ENCODE peak calls at places on chromosomes 2 and 18, in eight cellular contexts. One of them, this sample, is unnamed.

GRCh38 chr2:69300650-69301049 is 86.4 kb downstream of the GFPT1 start:
- DNase-seq in lower lobe of right lung: no peak
- DNase-seq in nephron progenitor cell: no peak
- DNase-seq in astrocyte of the spinal cord: no peak
- DNase-seq in heart left ventricle: no peak
- DNase-seq in epithelial cell of esophagus: peak; percentile 23
- DNase-seq in GM12865: no peak
- DNase-seq in mesothelial cell of epicardium: no peak
- DNase-seq in this sample: no peak

GRCh38 chr2:241649927-241650326 is 12.4 kb downstream of the ATG4B start:
- DNase-seq in nephron progenitor cell: no peak
- DNase-seq in astrocyte of the spinal cord: no peak
- DNase-seq in GM12865: no peak
- DNase-seq in lower lobe of right lung: no peak
- DNase-seq in epithelial cell of esophagus: no peak
- DNase-seq in mesothelial cell of epicardium: no peak
- DNase-seq in heart left ventricle: no peak
- DNase-seq in this sample: no peak

GRCh38 chr2:185291035-185291647 is 447.5 kb upstream of the FSIP2 start:
- DNase-seq in astrocyte of the spinal cord: peak; percentile 50
- DNase-seq in epithelial cell of esophagus: peak; percentile 75
- DNase-seq in lower lobe of right lung: no peak
- DNase-seq in heart left ventricle: no peak
- DNase-seq in mesothelial cell of epicardium: peak; percentile 45
- DNase-seq in nephron progenitor cell: peak; percentile 66
- DNase-seq in GM12865: peak; percentile 71
- DNase-seq in this sample: no peak

GRCh38 chr18:23935804-23936203 is 78.8 kb upstream of the TTC39C start:
- DNase-seq in GM12865: peak; percentile 45
- DNase-seq in epithelial cell of esophagus: no peak
- DNase-seq in heart left ventricle: no peak
- DNase-seq in nephron progenitor cell: no peak
- DNase-seq in lower lobe of right lung: no peak
- DNase-seq in mesothelial cell of epicardium: no peak
- DNase-seq in astrocyte of the spinal cord: no peak
- DNase-seq in this sample: no peak

GRCh38 chr2:185044323-185044874 is 446.1 kb downstream of the ZNF804A start:
- DNase-seq in epithelial cell of esophagus: no peak
- DNase-seq in nephron progenitor cell: no peak
- DNase-seq in mesothelial cell of epicardium: no peak
- DNase-seq in astrocyte of the spinal cord: no peak
- DNase-seq in lower lobe of right lung: no peak
- DNase-seq in heart left ventricle: no peak
- DNase-seq in GM12865: no peak
- DNase-seq in this sample: no peak

GRCh38 chr2:54670485-54671009 is 52.9 kb upstream of the EML6 start:
- DNase-seq in epithelial cell of esophagus: no peak
- DNase-seq in lower lobe of right lung: no peak
- DNase-seq in GM12865: no peak
- DNase-seq in heart left ventricle: no peak
- DNase-seq in mesothelial cell of epicardium: no peak
- DNase-seq in astrocyte of the spinal cord: no peak
- DNase-seq in nephron progenitor cell: no peak
- DNase-seq in this sample: no peak

GRCh38 chr2:10097352-10098148 is 17.3 kb upstream of the CYS1 start:
- DNase-seq in heart left ventricle: peak; percentile 68
- DNase-seq in nephron progenitor cell: peak; percentile 71
- DNase-seq in epithelial cell of esophagus: peak; percentile 67
- DNase-seq in lower lobe of right lung: peak; percentile 77
- DNase-seq in mesothelial cell of epicardium: peak; percentile 39
- DNase-seq in GM12865: peak; percentile 50
- DNase-seq in astrocyte of the spinal cord: peak; percentile 47
- DNase-seq in this sample: no peak

GRCh38 chr18:37684590-37684989 is 119.0 kb upstream of the CELF4 start:
- DNase-seq in GM12865: no peak
- DNase-seq in lower lobe of right lung: no peak
- DNase-seq in astrocyte of the spinal cord: no peak
- DNase-seq in nephron progenitor cell: no peak
- DNase-seq in epithelial cell of esophagus: no peak
- DNase-seq in heart left ventricle: no peak
- DNase-seq in mesothelial cell of epicardium: no peak
- DNase-seq in this sample: no peak

GRCh38 chr18:60485207-60485606 is 112.6 kb upstream of the MC4R start:
- DNase-seq in epithelial cell of esophagus: peak; percentile 8
- DNase-seq in astrocyte of the spinal cord: peak; percentile 45
- DNase-seq in mesothelial cell of epicardium: no peak
- DNase-seq in nephron progenitor cell: no peak
- DNase-seq in lower lobe of right lung: no peak
- DNase-seq in heart left ventricle: no peak
- DNase-seq in GM12865: no peak
- DNase-seq in this sample: no peak

GRCh38 chr2:150729495-150729955 is 242.1 kb upstream of the RND3 start:
- DNase-seq in GM12865: peak; percentile 21
- DNase-seq in mesothelial cell of epicardium: no peak
- DNase-seq in lower lobe of right lung: no peak
- DNase-seq in epithelial cell of esophagus: peak; percentile 9
- DNase-seq in nephron progenitor cell: no peak
- DNase-seq in heart left ventricle: no peak
- DNase-seq in astrocyte of the spinal cord: no peak
- DNase-seq in this sample: no peak

GRCh38 chr2:99420751-99421299 is 69.0 kb downstream of the REV1 start:
- DNase-seq in astrocyte of the spinal cord: peak; percentile 76
- DNase-seq in epithelial cell of esophagus: no peak
- DNase-seq in heart left ventricle: no peak
- DNase-seq in mesothelial cell of epicardium: no peak
- DNase-seq in lower lobe of right lung: no peak
- DNase-seq in GM12865: no peak
- DNase-seq in nephron progenitor cell: no peak
- DNase-seq in this sample: no peak

GRCh38 chr2:70994055-70994444 is 623 bp downstream of the TEX261 start:
- DNase-seq in heart left ventricle: no peak
- DNase-seq in GM12865: peak; percentile 27
- DNase-seq in mesothelial cell of epicardium: no peak
- DNase-seq in astrocyte of the spinal cord: peak; percentile 6
- DNase-seq in epithelial cell of esophagus: no peak
- DNase-seq in lower lobe of right lung: no peak
- DNase-seq in nephron progenitor cell: peak; percentile 49
- DNase-seq in this sample: no peak

GRCh38 chr2:128632491-128632780 is 313.8 kb upstream of the HS6ST1 start:
- DNase-seq in lower lobe of right lung: no peak
- DNase-seq in mesothelial cell of epicardium: peak; percentile 5
- DNase-seq in heart left ventricle: no peak
- DNase-seq in epithelial cell of esophagus: no peak
- DNase-seq in nephron progenitor cell: no peak
- DNase-seq in GM12865: no peak
- DNase-seq in astrocyte of the spinal cord: no peak
- DNase-seq in this sample: no peak

GRCh38 chr2:103788875-103789715 is 1027.3 kb downstream of the TMEM182 start:
- DNase-seq in nephron progenitor cell: peak; percentile 61
- DNase-seq in astrocyte of the spinal cord: peak; percentile 66
- DNase-seq in mesothelial cell of epicardium: no peak
- DNase-seq in lower lobe of right lung: no peak
- DNase-seq in epithelial cell of esophagus: peak; percentile 49
- DNase-seq in GM12865: no peak
- DNase-seq in heart left ventricle: peak; percentile 23
- DNase-seq in this sample: no peak

GRCh38 chr2:70978388-70979357 is at the start of gene ANKRD53:
- DNase-seq in epithelial cell of esophagus: peak; percentile 40
- DNase-seq in astrocyte of the spinal cord: peak; percentile 13
- DNase-seq in mesothelial cell of epicardium: no peak
- DNase-seq in GM12865: no peak
- DNase-seq in nephron progenitor cell: peak; percentile 87
- DNase-seq in lower lobe of right lung: peak; percentile 60
- DNase-seq in heart left ventricle: peak; percentile 45
- DNase-seq in this sample: no peak

GRCh38 chr18:9918016-9918680 is 4.3 kb downstream of the VAPA start:
- DNase-seq in heart left ventricle: no peak
- DNase-seq in astrocyte of the spinal cord: peak; percentile 63
- DNase-seq in GM12865: no peak
- DNase-seq in lower lobe of right lung: no peak
- DNase-seq in epithelial cell of esophagus: peak; percentile 64
- DNase-seq in nephron progenitor cell: no peak
- DNase-seq in mesothelial cell of epicardium: no peak
- DNase-seq in this sample: no peak

GRCh38 chr2:206381881-206382280 is 61.5 kb upstream of the ADAM23 start:
- DNase-seq in lower lobe of right lung: no peak
- DNase-seq in heart left ventricle: no peak
- DNase-seq in epithelial cell of esophagus: no peak
- DNase-seq in mesothelial cell of epicardium: no peak
- DNase-seq in astrocyte of the spinal cord: no peak
- DNase-seq in GM12865: no peak
- DNase-seq in nephron progenitor cell: no peak
- DNase-seq in this sample: no peak
- TF ChIP-seq CTCF in lower lobe of right lung: no peak
- TF ChIP-seq CTCF in heart left ventricle: no peak
- TF ChIP-seq CTCF in epithelial cell of esophagus: no peak
- TF ChIP-seq CTCF in mesothelial cell of epicardium: no peak
- TF ChIP-seq CTCF in astrocyte of the spinal cord: no peak
- TF ChIP-seq CTCF in GM12865: no peak
- TF ChIP-seq CTCF in nephron progenitor cell: no peak
- TF ChIP-seq CTCF in this sample: no peak

GRCh38 chr2:209556354-209556961 is 132.6 kb downstream of the MAP2 start:
- DNase-seq in heart left ventricle: no peak
- DNase-seq in epithelial cell of esophagus: peak; percentile 76
- DNase-seq in astrocyte of the spinal cord: peak; percentile 61
- DNase-seq in nephron progenitor cell: no peak
- DNase-seq in lower lobe of right lung: no peak
- DNase-seq in mesothelial cell of epicardium: no peak
- DNase-seq in GM12865: peak; percentile 39
- DNase-seq in this sample: peak; percentile 32
- TF ChIP-seq CTCF in heart left ventricle: peak; percentile 66
- TF ChIP-seq CTCF in epithelial cell of esophagus: peak; percentile 75
- TF ChIP-seq CTCF in astrocyte of the spinal cord: peak; percentile 62
- TF ChIP-seq CTCF in nephron progenitor cell: peak; percentile 14
- TF ChIP-seq CTCF in lower lobe of right lung: peak; percentile 49
- TF ChIP-seq CTCF in mesothelial cell of epicardium: no peak
- TF ChIP-seq CTCF in GM12865: peak; percentile 40
- TF ChIP-seq CTCF in this sample: peak; percentile 74

DNA sequence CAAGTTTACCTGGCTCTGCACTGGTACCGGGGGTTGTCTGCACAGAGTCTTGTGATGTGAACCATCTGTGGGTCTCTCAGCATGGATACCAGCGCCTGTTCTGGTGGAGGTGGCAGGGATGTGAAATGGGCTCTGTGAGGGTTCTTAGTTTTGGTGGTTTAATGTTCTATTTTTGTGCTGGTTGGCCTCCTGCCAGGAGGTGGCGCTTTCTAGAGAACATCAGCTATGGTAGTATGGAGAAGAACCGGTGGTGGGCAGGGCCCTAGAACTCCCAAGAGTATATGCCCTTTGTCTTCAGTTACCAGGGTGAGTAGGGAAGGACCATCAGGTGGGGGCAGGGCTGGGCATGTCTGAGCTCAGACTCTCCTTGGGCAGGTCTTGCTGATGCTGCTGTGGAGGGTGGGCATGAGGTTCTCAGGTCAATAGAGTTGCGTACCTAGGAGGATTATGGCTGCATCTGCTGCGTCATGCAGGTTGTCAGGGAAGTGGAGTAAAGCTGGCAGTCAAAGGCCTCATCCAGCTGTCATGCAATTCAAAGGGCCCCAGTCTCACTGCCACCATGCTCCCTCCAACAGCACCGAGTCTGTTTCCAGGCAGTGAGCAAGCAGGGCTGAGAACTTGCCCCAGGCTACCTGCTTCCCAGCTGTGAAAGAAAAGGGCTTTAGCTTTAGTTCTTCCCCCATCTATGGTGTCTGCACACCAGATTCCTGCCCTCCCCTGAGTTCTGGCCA is 278.0 kb downstream of the METTL4 start:
- DNase-seq in nephron progenitor cell: no peak
- DNase-seq in GM12865: peak; percentile 9
- DNase-seq in mesothelial cell of epicardium: no peak
- DNase-seq in lower lobe of right lung: no peak
- DNase-seq in epithelial cell of esophagus: peak; percentile 5
- DNase-seq in astrocyte of the spinal cord: no peak
- DNase-seq in heart left ventricle: no peak
- DNase-seq in this sample: no peak
- TF ChIP-seq CTCF in nephron progenitor cell: no peak
- TF ChIP-seq CTCF in GM12865: peak; percentile 12
- TF ChIP-seq CTCF in mesothelial cell of epicardium: no peak
- TF ChIP-seq CTCF in lower lobe of right lung: no peak
- TF ChIP-seq CTCF in epithelial cell of esophagus: no peak
- TF ChIP-seq CTCF in astrocyte of the spinal cord: no peak
- TF ChIP-seq CTCF in heart left ventricle: no peak
- TF ChIP-seq CTCF in this sample: no peak

GRCh38 chr2:115654362-115654761 is 1211.9 kb downstream of the DPP10 start:
- DNase-seq in mesothelial cell of epicardium: no peak
- DNase-seq in epithelial cell of esophagus: no peak
- DNase-seq in lower lobe of right lung: no peak
- DNase-seq in GM12865: no peak
- DNase-seq in astrocyte of the spinal cord: no peak
- DNase-seq in heart left ventricle: no peak
- DNase-seq in nephron progenitor cell: no peak
- DNase-seq in this sample: no peak

DNA sequence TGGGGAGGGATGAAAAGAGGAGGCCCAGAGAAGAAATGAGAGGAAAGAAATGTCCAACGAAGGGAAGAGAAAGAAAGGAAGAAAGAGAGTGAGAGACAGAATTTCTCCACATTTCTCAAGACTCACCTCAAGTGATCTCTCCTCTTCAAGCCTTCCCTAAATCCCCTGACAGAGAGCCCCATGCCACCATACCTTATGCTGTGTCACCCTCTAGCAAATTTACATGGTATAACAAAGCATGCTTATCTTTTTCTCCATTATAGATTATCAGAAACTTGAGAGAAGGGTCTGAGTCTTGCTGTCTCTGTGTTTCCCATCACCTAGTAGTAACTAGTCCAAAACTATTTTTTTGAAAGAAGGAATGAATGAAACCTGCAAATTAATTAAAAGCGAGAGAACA is 1208.4 kb downstream of the DPP10 start:
- DNase-seq in mesothelial cell of epicardium: no peak
- DNase-seq in GM12865: no peak
- DNase-seq in heart left ventricle: no peak
- DNase-seq in astrocyte of the spinal cord: no peak
- DNase-seq in lower lobe of right lung: no peak
- DNase-seq in epithelial cell of esophagus: no peak
- DNase-seq in nephron progenitor cell: no peak
- DNase-seq in this sample: no peak
- TF ChIP-seq CTCF in mesothelial cell of epicardium: no peak
- TF ChIP-seq CTCF in GM12865: no peak
- TF ChIP-seq CTCF in heart left ventricle: no peak
- TF ChIP-seq CTCF in astrocyte of the spinal cord: no peak
- TF ChIP-seq CTCF in lower lobe of right lung: no peak
- TF ChIP-seq CTCF in epithelial cell of esophagus: no peak
- TF ChIP-seq CTCF in nephron progenitor cell: no peak
- TF ChIP-seq CTCF in this sample: no peak